ENCODE peak calls at places on chromosome 19, in seven cellular contexts. L is endodermal cell, T is tibial artery, E is cardiac fibroblast, H is AG09309, N is heart right ventricle, S is lower leg skin. D is an unnamed sample.

GRCh38 chr19:58386166-58386575 is 898 bp upstream of the RPS5 start:
- DNase-seq in L (no peak), T (no peak), E (no peak), H (no peak), N (no peak), S (no peak), D (peak; percentile 72)

GRCh38 chr19:4185413-4186086 is 3.1 kb downstream of the ANKRD24 start:
- DNase-seq in L (peak; percentile 31), T (no peak), E (no peak), H (no peak), N (no peak), S (no peak), D (no peak)

GRCh38 chr19:7885818-7886217 is 2.5 kb upstream of the LRRC8E start:
- DNase-seq in L (no peak), T (no peak), E (no peak), H (no peak), N (no peak), S (no peak), D (no peak)

GRCh38 chr19:10544242-10544752 is 593 bp downstream of the ATG4D start:
- DNase-seq in L (peak; percentile 63), T (no peak), E (no peak), H (no peak), N (peak; percentile 28), S (no peak), D (peak; percentile 80)

GRCh38 chr19:48445256-48445605 is 552 bp upstream of the GRWD1 start:
- DNase-seq in L (peak; percentile 80), T (peak; percentile 57), E (peak; percentile 94), H (peak; percentile 87), N (peak; percentile 47), S (peak; percentile 62), D (peak; percentile 88)

GRCh38 chr19:14073925-14074838 is 1.6 kb downstream of the MISP3 start:
- DNase-seq in L (no peak), T (no peak), E (no peak), H (no peak), N (no peak), S (no peak), D (peak; percentile 56)

GRCh38 chr19:39112338-39112890 is 13.2 kb upstream of the PAK4 start:
- DNase-seq in L (no peak), T (no peak), E (peak; percentile 62), H (no peak), N (no peak), S (no peak), D (no peak)

GRCh38 chr19:39795001-39795400 is 16.3 kb downstream of the LEUTX start:
- DNase-seq in L (no peak), T (no peak), E (no peak), H (no peak), N (no peak), S (no peak), D (no peak)

GRCh38 chr19:44071824-44072542 is at the start of gene ZNF284:
- DNase-seq in L (peak; percentile 96), T (peak; percentile 84), E (peak; percentile 90), H (peak; percentile 46), N (peak; percentile 91), S (peak; percentile 86), D (peak; percentile 89)

GRCh38 chr19:3358392-3358918 is 7.9 kb upstream of the NFIC start:
- DNase-seq in L (no peak), T (no peak), E (no peak), H (no peak), N (no peak), S (no peak), D (peak; percentile 79)

GRCh38 chr19:7988307-7988706 is 17.1 kb downstream of the ELAVL1 start:
- DNase-seq in L (no peak), T (no peak), E (no peak), H (no peak), N (no peak), S (no peak), D (no peak)

GRCh38 chr19:56295531-56296455 is 18.8 kb downstream of the ZSCAN5A start:
- DNase-seq in L (no peak), T (no peak), E (no peak), H (no peak), N (no peak), S (peak; percentile 26), D (no peak)

GRCh38 chr19:50909240-50910070 is 1.7 kb downstream of the KLK4 start:
- DNase-seq in L (peak; percentile 100), T (no peak), E (peak; percentile 48), H (no peak), N (no peak), S (peak; percentile 36), D (peak; percentile 99)

GRCh38 chr19:52211203-52211602 is 21.4 kb downstream of the PPP2R1A start:
- DNase-seq in L (no peak), T (no peak), E (no peak), H (no peak), N (no peak), S (no peak), D (no peak)

GRCh38 chr19:18879579-18880373 is 16.2 kb downstream of the CERS1 start:
- DNase-seq in L (peak; percentile 89), T (no peak), E (peak; percentile 24), H (no peak), N (no peak), S (no peak), D (peak; percentile 94)

GRCh38 chr19:56748443-56748842 is 76.9 kb upstream of the ZNF835 start:
- DNase-seq in L (no peak), T (no peak), E (peak; percentile 8), H (no peak), N (no peak), S (no peak), D (no peak)

GRCh38 chr19:4352701-4353121 is 9.3 kb downstream of the MPND start:
- DNase-seq in L (peak; percentile 91), T (no peak), E (peak; percentile 82), H (no peak), N (no peak), S (no peak), D (peak; percentile 93)

GRCh38 chr19:31461814-31462539 is 112.7 kb upstream of the TSHZ3 start:
- DNase-seq in L (no peak), T (no peak), E (peak; percentile 51), H (peak; percentile 2), N (no peak), S (no peak), D (peak; percentile 18)

GRCh38 chr19:47374876-47375693 is 26.0 kb downstream of the DHX34 start:
- DNase-seq in L (no peak), T (no peak), E (no peak), H (no peak), N (no peak), S (no peak), D (peak; percentile 58)

GRCh38 chr19:41306394-41306793 is 3.6 kb upstream of the CCDC97 start:
- DNase-seq in L (no peak), T (no peak), E (no peak), H (no peak), N (no peak), S (no peak), D (no peak)

GRCh38 chr19:1653300-1653628 is 849 bp upstream of the TCF3 start:
- DNase-seq in L (no peak), T (no peak), E (no peak), H (no peak), N (no peak), S (no peak), D (no peak)
- H3K4me3 ChIP-seq in L (peak overlapping the region; percentile 83), T (peak overlapping the region; percentile 94), E (peak overlapping the region; percentile 57), H (peak overlapping the region; percentile 75), N (peak overlapping the region; percentile 64), S (peak overlapping the region; percentile 26), D (peak overlapping the region; percentile 65)

GRCh38 chr19:6711078-6711361 is 9.4 kb downstream of the C3 start:
- DNase-seq in L (no peak), T (no peak), E (no peak), H (no peak), N (no peak), S (no peak), D (no peak)
- H3K4me3 ChIP-seq in L (no peak overlapping the region), T (no peak overlapping the region), E (no peak overlapping the region), H (no peak overlapping the region), N (no peak overlapping the region), S (no peak overlapping the region), D (no peak overlapping the region)

DNA sequence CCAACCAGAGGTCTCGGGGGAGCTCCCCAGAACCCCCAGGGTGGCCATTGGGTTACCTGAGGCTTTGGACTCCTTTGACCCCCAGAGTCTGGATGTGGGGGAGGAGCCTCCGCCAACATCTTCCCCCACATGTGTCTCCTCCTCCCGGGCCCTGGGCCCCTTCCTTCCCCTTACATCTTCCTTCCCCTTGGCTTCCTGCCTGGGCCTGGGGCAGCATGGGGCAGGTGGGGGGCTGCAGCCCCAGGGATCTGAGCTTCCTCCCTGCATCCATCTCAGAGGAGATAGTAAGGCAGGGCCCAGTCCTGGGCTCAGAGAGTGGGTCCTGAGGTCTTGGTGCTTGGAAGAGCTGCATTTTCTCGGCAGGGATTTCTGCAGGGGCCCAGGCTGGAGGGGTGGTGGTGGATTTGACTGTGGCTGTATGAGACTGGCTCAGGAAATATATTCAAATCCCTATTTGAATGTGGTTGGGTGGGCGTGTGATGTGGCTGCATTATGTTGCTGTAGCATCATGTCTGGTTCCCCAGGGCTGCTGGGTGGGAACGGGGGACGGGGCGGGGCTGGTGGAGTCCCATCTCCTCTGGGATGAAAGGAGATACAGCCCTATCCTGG is 919 bp downstream of the VAV1 start:
- DNase-seq in L (peak; percentile 60), T (peak; percentile 31), E (no peak), H (no peak), N (no peak), S (no peak), D (peak; percentile 76)
- H3K4me3 ChIP-seq in L (no peak overlapping the region), T (peak overlapping the region; percentile 37), E (no peak overlapping the region), H (no peak overlapping the region), N (peak overlapping the region; percentile 49), S (no peak overlapping the region), D (no peak overlapping the region)

DNA sequence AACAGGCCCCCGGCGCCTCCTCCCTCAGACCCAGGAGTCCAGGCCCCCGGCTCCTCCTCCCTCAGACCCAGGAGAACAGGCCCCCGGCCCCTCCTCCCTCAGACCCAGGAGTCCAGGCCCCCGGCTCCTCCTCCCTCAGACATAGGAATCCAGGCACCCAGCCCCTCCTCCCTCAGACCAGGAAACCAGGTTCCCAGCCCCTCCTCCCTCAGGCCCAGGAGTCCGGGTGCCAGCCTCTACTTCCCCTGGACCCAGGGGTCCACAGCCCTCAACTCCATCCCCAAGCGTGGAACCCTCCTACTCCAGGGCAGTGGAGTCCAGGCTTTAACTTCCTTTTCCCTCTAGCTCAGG is 572 bp downstream of the TMC4 start:
- DNase-seq in L (no peak), T (no peak), E (no peak), H (no peak), N (no peak), S (no peak), D (no peak)
- H3K4me3 ChIP-seq in L (peak overlapping the region; percentile 75), T (no peak overlapping the region), E (no peak overlapping the region), H (no peak overlapping the region), N (peak overlapping the region; percentile 38), S (no peak overlapping the region), D (peak overlapping the region; percentile 51)

GRCh38 chr19:36417752-36418286 is 625 bp downstream of the ZFP82 start:
- DNase-seq in L (peak; percentile 71), T (no peak), E (no peak), H (no peak), N (no peak), S (no peak), D (no peak)
- H3K4me3 ChIP-seq in L (peak overlapping the region; percentile 88), T (peak overlapping the region; percentile 67), E (peak overlapping the region; percentile 71), H (peak overlapping the region; percentile 75), N (peak overlapping the region; percentile 73), S (peak overlapping the region; percentile 51), D (peak overlapping the region; percentile 89)

D was measured in H7.